ENCODE peak calls at places on chromosomes 4 and X, in six cellular contexts. J, O, K, S, N and L are unnamed samples.
A peak's percentile ranks its signal among the peaks of the same experiment; 100 is the strongest.

GRCh38 chrX:45070116-45071007 is 130.3 kb downstream of the DIPK2B start:
- DNase-seq in S (peak; percentile 52), K (peak; percentile 41), J (peak; percentile 11), O (no peak), N (peak; percentile 56), L (no peak)

GRCh38 chrX:19672211-19672814 is 157.0 kb upstream of the MAP3K15 start:
- DNase-seq in N (peak; percentile 20), J (no peak), O (no peak), K (no peak), S (no peak), L (no peak)

GRCh38 chr4:134906404-134907023 is 704.9 kb upstream of the PABPC4L start:
- DNase-seq in J (peak; percentile 26), K (no peak), N (peak; percentile 13), O (no peak), S (no peak), L (no peak)

GRCh38 chr4:128451270-128451905 is 163.8 kb upstream of the PGRMC2 start:
- DNase-seq in J (no peak), S (no peak), N (peak; percentile 65), K (no peak), O (no peak), L (no peak)

GRCh38 chr4:176376032-176376614 is 56.4 kb downstream of the SPCS3 start:
- DNase-seq in K (no peak), S (peak; percentile 46), O (no peak), N (peak; percentile 23), J (peak; percentile 59), L (no peak)

GRCh38 chr4:54025582-54025981 is 38.8 kb downstream of the CHIC2 start:
- DNase-seq in J (no peak), O (no peak), N (no peak), S (no peak), K (no peak), L (no peak)

GRCh38 chr4:74244049-74244448 is 64.2 kb upstream of the EPGN start:
- DNase-seq in N (no peak), S (no peak), K (no peak), O (no peak), J (no peak), L (no peak)

GRCh38 chr4:121330180-121330665 is 50.6 kb downstream of the QRFPR start:
- DNase-seq in O (no peak), S (no peak), J (no peak), K (no peak), N (no peak), L (no peak)

GRCh38 chr4:136383126-136383525 is 1149.2 kb downstream of the PCDH18 start:
- DNase-seq in O (no peak), S (no peak), N (peak; percentile 70), J (no peak), K (no peak), L (no peak)

GRCh38 chr4:136012250-136012649 is 1520.0 kb downstream of the PCDH18 start:
- DNase-seq in J (no peak), K (no peak), O (no peak), N (no peak), S (no peak), L (no peak)

GRCh38 chr4:110357521-110357920 is 118.4 kb upstream of the ENPEP start:
- DNase-seq in K (no peak), S (no peak), O (no peak), J (no peak), N (no peak), L (no peak)

GRCh38 chr4:185210102-185210981 is 944 bp downstream of the SNX25 start:
- DNase-seq in N (peak; percentile 60), S (peak; percentile 84), K (peak; percentile 56), J (peak; percentile 54), O (peak; percentile 70), L (peak; percentile 63)

GRCh38 chr4:78517050-78517652 is 34.4 kb upstream of the ANXA3 start:
- DNase-seq in N (peak; percentile 24), O (no peak), J (peak; percentile 37), K (no peak), S (peak; percentile 70), L (no peak)

GRCh38 chr4:56656346-56656643 is 24.8 kb downstream of the HOPX start:
- DNase-seq in J (peak; percentile 12), S (no peak), N (no peak), O (peak; percentile 15), K (no peak), L (no peak)

DNA sequence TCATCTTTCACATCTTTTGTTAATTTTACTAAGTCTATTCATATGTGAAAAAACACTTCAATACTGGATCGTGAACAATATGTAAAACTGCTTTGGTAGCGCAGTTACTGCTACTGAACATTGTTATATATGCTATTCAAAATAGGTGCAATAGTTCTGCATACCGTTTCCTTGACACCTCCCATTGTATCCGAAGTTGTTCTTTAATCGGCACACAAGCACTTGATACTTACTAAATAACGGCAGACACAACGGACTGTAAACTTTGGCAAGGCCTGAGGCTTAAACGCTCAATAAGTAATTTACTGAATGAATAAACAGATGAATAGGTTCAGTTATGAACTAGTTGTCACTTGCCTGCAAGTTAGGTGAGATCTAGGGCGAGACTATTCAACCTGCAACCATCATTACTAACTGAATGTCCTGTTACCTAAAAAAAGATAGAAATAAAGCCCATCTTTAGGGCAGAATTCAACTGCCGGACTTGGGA is 620 bp downstream of the ANAPC10 start:
- DNase-seq in J (no peak), K (peak; percentile 18), O (no peak), N (no peak), S (no peak), L (no peak)
- H3K4me1 ChIP-seq in J (peaks cover 7% of the 10 kb centered on the region), K (peaks cover 7% of the 10 kb centered on the region), O (peaks cover 3% of the 10 kb centered on the region), N (no peaks in the 10 kb centered on the region), S (peaks cover 28% of the 10 kb centered on the region), L (peaks cover 30% of the 10 kb centered on the region)

GRCh38 chr4:21947768-21948346 is 715 bp downstream of the KCNIP4 start:
- DNase-seq in N (no peak), O (no peak), S (peak; percentile 3), J (no peak), K (no peak), L (no peak)
- H3K4me3 ChIP-seq in N (peak overlapping the region; percentile 51), O (peak overlapping the region; percentile 46), S (peak overlapping the region; percentile 73), J (peak overlapping the region; percentile 55), K (peak overlapping the region; percentile 23), L (no peak overlapping the region)

GRCh38 chr4:112519689-112520597 is 4.0 kb upstream of the NEUROG2 start:
- DNase-seq in S (no peak), K (no peak), O (no peak), J (no peak), N (no peak), L (no peak)

GRCh38 chr4:112522389-112522788 is 6.4 kb upstream of the NEUROG2 start:
- DNase-seq in N (no peak), J (no peak), K (no peak), S (no peak), O (no peak), L (no peak)

GRCh38 chr4:112521123-112522116 is 5.4 kb upstream of the NEUROG2 start:
- DNase-seq in O (no peak), K (no peak), S (no peak), J (no peak), N (no peak), L (no peak)

GRCh38 chr4:112518675-112519074 is 2.7 kb upstream of the NEUROG2 start:
- DNase-seq in O (no peak), J (no peak), K (no peak), S (no peak), N (no peak), L (no peak)

GRCh38 chr4:112520598-112521122 is 4.7 kb upstream of the NEUROG2 start:
- DNase-seq in J (no peak), N (no peak), K (no peak), S (no peak), O (no peak), L (no peak)
- H3K4me1 ChIP-seq in J (peaks cover 15% of the 10 kb centered on the region), N (peaks cover 3% of the 10 kb centered on the region), K (peaks cover 14% of the 10 kb centered on the region), S (peaks cover 4% of the 10 kb centered on the region), O (peaks cover 2% of the 10 kb centered on the region), L (peaks cover 37% of the 10 kb centered on the region)

GRCh38 chr4:84804126-84804525 is 162.4 kb downstream of the WDFY3 start:
- DNase-seq in S (peak; percentile 63), J (no peak), O (no peak), N (peak; percentile 59), K (no peak), L (no peak)
- H3K4me3 ChIP-seq in S (peak overlapping the region; percentile 34), J (no peak overlapping the region), O (no peak overlapping the region), N (peak overlapping the region; percentile 16), K (no peak overlapping the region), L (no peak overlapping the region)

GRCh38 chr4:108714880-108715279 is 48.0 kb downstream of the ETNPPL start:
- DNase-seq in K (no peak), S (no peak), N (no peak), J (no peak), O (no peak), L (no peak)

GRCh38 chr4:108717386-108717785 is 45.5 kb downstream of the ETNPPL start:
- DNase-seq in O (no peak), K (no peak), S (no peak), N (no peak), J (no peak), L (no peak)

GRCh38 chr4:108716340-108716739 is 46.5 kb downstream of the ETNPPL start:
- DNase-seq in O (no peak), S (no peak), J (no peak), K (no peak), N (no peak), L (no peak)
- H3K4me1 ChIP-seq in O (no peaks in the 10 kb centered on the region), S (no peaks in the 10 kb centered on the region), J (no peaks in the 10 kb centered on the region), K (no peaks in the 10 kb centered on the region), N (no peaks in the 10 kb centered on the region), L (no peaks in the 10 kb centered on the region)

GRCh38 chrX:24196509-24196908 is 47.0 kb downstream of the ZFX start:
- DNase-seq in N (no peak), O (no peak), J (no peak), K (no peak), S (no peak), L (no peak)
- H3K4me3 ChIP-seq in N (no peak overlapping the region), O (no peak overlapping the region), J (no peak overlapping the region), K (no peak overlapping the region), S (no peak overlapping the region), L (no peak overlapping the region)

GRCh38 chr4:106583108-106583507 is 214.5 kb upstream of the GIMD1 start:
- DNase-seq in N (peak; percentile 27), O (no peak), K (no peak), J (no peak), S (no peak), L (no peak)
- H3K4me1 ChIP-seq in N (peaks cover 3% of the 10 kb centered on the region), O (no peaks in the 10 kb centered on the region), K (no peaks in the 10 kb centered on the region), J (peaks cover 5% of the 10 kb centered on the region), S (peaks cover 55% of the 10 kb centered on the region), L (no peaks in the 10 kb centered on the region)